ENCODE peak calls at places on chromosome 18, in five cellular contexts. A is H1, J is K562, F is HepG2, E is GM12878. Y is an unnamed sample.

GRCh38 chr18:59383831-59384230 is 24.8 kb upstream of the LMAN1 start:
- DNase-seq in A (no peak), J (no peak), F (no peak), E (no peak), Y (no peak)

GRCh38 chr18:2337552-2338141 is 233.7 kb downstream of the METTL4 start:
- DNase-seq in A (no peak), J (peak; percentile 30), F (peak; percentile 17), E (no peak), Y (peak; percentile 19)

GRCh38 chr18:48949606-48950535 is 894 bp downstream of the SMAD7 start:
- DNase-seq in A (no peak), J (no peak), F (no peak), E (no peak), Y (no peak)

GRCh38 chr18:27656167-27656778 is 471.2 kb upstream of the CHST9 start:
- DNase-seq in A (no peak), J (no peak), F (no peak), E (peak; percentile 16), Y (no peak)

GRCh38 chr18:39346916-39347315 is 1781.3 kb upstream of the CELF4 start:
- DNase-seq in A (no peak), J (no peak), F (no peak), E (no peak), Y (no peak)

GRCh38 chr18:75211002-75211621 is 515 bp downstream of the TSHZ1 start:
- DNase-seq in A (no peak), J (peak; percentile 25), F (peak; percentile 19), E (no peak), Y (no peak)

GRCh38 chr18:58578835-58579560 is 49.9 kb downstream of the ALPK2 start:
- DNase-seq in A (no peak), J (no peak), F (peak; percentile 28), E (no peak), Y (no peak)

GRCh38 chr18:27605107-27605834 is 420.2 kb upstream of the CHST9 start:
- DNase-seq in A (no peak), J (peak; percentile 27), F (peak; percentile 53), E (no peak), Y (peak; percentile 28)

GRCh38 chr18:10528439-10528838 is 2.6 kb downstream of the NAPG start:
- DNase-seq in A (no peak), J (peak; percentile 70), F (no peak), E (no peak), Y (no peak)

GRCh38 chr18:48834421-48835011 is 116.2 kb downstream of the SMAD7 start:
- DNase-seq in A (peak; percentile 53), J (no peak), F (no peak), E (peak; percentile 81), Y (peak; percentile 74)

GRCh38 chr18:950882-951539 is 46.3 kb downstream of the ADCYAP1 start:
- DNase-seq in A (no peak), J (no peak), F (no peak), E (no peak), Y (no peak)

GRCh38 chr18:40055262-40055661 is 1899.8 kb upstream of the PIK3C3 start:
- DNase-seq in A (no peak), J (no peak), F (no peak), E (no peak), Y (no peak)

GRCh38 chr18:59763541-59764136 is 66.4 kb upstream of the CCBE1 start:
- DNase-seq in A (no peak), J (no peak), F (no peak), E (no peak), Y (no peak)

GRCh38 chr18:27202771-27203170 is 17.7 kb upstream of the CHST9 start:
- DNase-seq in A (no peak), J (no peak), F (no peak), E (no peak), Y (no peak)

GRCh38 chr18:48100168-48100495 is 169.7 kb upstream of the SMAD2 start:
- DNase-seq in A (no peak), J (no peak), F (no peak), E (no peak), Y (no peak)

GRCh38 chr18:13813271-13813849 is 10.6 kb upstream of the MC5R start:
- DNase-seq in A (no peak), J (peak; percentile 72), F (peak; percentile 54), E (no peak), Y (peak; percentile 50)

GRCh38 chr18:42814184-42814583 is 301.3 kb downstream of the RIT2 start:
- DNase-seq in A (no peak), J (no peak), F (no peak), E (no peak), Y (no peak)
- H3K27ac ChIP-seq in A (no peak overlapping the region), J (no peak overlapping the region), F (no peak overlapping the region), E (no peak overlapping the region), Y (no peak overlapping the region)

GRCh38 chr18:23711421-23711820 is 22.2 kb downstream of the LAMA3 start:
- DNase-seq in A (no peak), J (no peak), F (no peak), E (no peak), Y (no peak)
- TF ChIP-seq ZNF274 in A (no peak), J (no peak), F (no peak), E (no peak), Y (no peak)

GRCh38 chr18:3604260-3604625 is 154.3 kb downstream of the TGIF1 start:
- DNase-seq in A (no peak), J (no peak), F (no peak), E (no peak), Y (no peak)

GRCh38 chr18:3605562-3606443 is 155.8 kb downstream of the TGIF1 start:
- DNase-seq in A (no peak), J (no peak), F (no peak), E (no peak), Y (no peak)

GRCh38 chr18:3599861-3600260 is 149.9 kb downstream of the TGIF1 start:
- DNase-seq in A (no peak), J (no peak), F (no peak), E (no peak), Y (no peak)

GRCh38 chr18:3604626-3605408 is 154.8 kb downstream of the TGIF1 start:
- DNase-seq in A (no peak), J (no peak), F (peak; percentile 93), E (peak; percentile 80), Y (no peak)

GRCh38 chr18:3603460-3604259 is 153.7 kb downstream of the TGIF1 start:
- DNase-seq in A (peak; percentile 85), J (peak; percentile 72), F (peak; percentile 69), E (no peak), Y (peak; percentile 94)
- TF ChIP-seq SRF in A (no peak), J (no peak), F (no peak), E (no peak), Y (no peak)

GRCh38 chr18:43195421-43195820 is 79.9 kb upstream of the RIT2 start:
- DNase-seq in A (no peak), J (no peak), F (no peak), E (no peak), Y (no peak)
- H3K27ac ChIP-seq in A (no peak overlapping the region), J (no peak overlapping the region), F (no peak overlapping the region), E (no peak overlapping the region), Y (no peak overlapping the region)

DNA sequence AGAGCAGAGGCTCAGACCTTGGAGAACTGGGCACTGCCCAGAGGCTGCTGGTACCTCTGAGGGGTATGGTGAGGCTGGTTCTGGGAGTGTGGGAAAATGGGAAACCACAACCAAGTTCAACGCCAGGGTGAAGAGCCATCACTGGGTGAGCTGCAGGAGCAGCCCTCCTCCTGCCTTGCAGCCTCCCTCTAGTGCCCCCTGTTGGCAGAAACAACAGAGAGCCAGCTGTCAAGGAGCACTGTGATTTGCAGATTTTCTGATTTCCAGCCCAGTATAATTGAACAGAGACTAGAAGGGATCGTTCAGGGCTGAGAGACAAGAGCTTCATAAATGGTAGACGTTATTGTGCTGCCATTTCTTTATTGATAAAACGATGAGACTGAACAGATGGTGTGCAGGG is 50.5 kb downstream of the MAPK4 start:
- DNase-seq in A (no peak), J (no peak), F (no peak), E (no peak), Y (no peak)
- TF ChIP-seq ZNF274 in A (no peak), J (no peak), F (no peak), E (no peak), Y (no peak)

DNA sequence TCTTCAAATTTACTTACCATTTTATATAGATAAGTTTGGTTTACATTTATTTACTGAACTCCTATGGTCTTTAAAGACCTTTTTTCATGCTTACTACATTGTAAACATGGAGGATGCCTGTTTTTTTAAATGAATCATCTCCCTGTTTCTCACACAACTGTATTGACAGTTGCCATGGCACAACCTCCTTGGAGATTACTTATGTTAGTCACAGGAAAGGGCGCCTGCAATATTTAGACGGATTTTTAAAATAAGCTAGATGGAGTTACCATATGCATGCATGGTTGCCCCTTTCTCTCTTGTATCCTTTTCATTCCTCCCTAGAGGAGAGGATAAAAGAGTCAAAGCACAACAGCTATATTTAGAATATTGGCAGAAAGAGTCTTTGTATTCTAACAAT is 34.8 kb upstream of the CCDC102B start:
- DNase-seq in A (no peak), J (no peak), F (no peak), E (no peak), Y (no peak)
- TF ChIP-seq SRF in A (no peak), J (no peak), F (no peak), E (no peak), Y (no peak)

GRCh38 chr18:36456622-36457021 is 159.1 kb downstream of the FHOD3 start:
- DNase-seq in A (no peak), J (no peak), F (no peak), E (no peak), Y (no peak)

GRCh38 chr18:36457683-36458082 is 160.2 kb downstream of the FHOD3 start:
- DNase-seq in A (no peak), J (no peak), F (no peak), E (no peak), Y (no peak)

GRCh38 chr18:36459786-36460185 is 162.3 kb downstream of the FHOD3 start:
- DNase-seq in A (no peak), J (no peak), F (no peak), E (no peak), Y (no peak)

GRCh38 chr18:36460324-36460850 is 162.9 kb downstream of the FHOD3 start:
- DNase-seq in A (no peak), J (no peak), F (no peak), E (no peak), Y (no peak)

DNA sequence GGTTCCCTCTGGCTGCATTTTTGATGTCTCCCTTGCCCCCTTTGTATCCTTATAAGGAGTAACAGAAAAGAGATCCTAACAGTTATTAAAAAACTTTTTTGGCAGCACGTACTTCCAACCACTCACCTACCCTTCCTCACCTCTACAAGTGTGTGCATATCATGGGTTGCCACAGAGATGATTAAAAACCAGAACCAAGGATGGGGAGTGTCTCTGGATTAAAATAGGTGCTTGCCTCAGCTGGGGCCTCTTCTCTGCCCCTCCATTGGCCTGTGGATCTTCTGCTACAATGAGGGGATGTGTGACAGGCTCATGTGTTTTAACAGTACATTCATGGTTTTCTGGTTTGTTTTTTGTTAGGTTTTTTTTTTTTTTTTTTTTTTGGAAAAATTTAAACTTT is 160.8 kb downstream of the FHOD3 start:
- DNase-seq in A (no peak), J (no peak), F (no peak), E (no peak), Y (no peak)
- H3K27ac ChIP-seq in A (no peak overlapping the region), J (no peak overlapping the region), F (no peak overlapping the region), E (no peak overlapping the region), Y (no peak overlapping the region)